ENCODE peak calls at places on chromosomes 4 and X, in five cellular contexts. F, C, A, M and B are unnamed samples.

GRCh38 chr4:173521474-173522159 is 8.4 kb downstream of the HAND2 start:
- DNase-seq in F (no peak), C (no peak), A (peak), M (no peak), B (no peak)

GRCh38 chr4:74423101-74423500 is 21.8 kb upstream of the AREG start:
- DNase-seq in F (no peak), C (no peak), A (no peak), M (peak), B (no peak)

GRCh38 chrX:153935326-153935851 is 552 bp upstream of the NAA10 start:
- DNase-seq in F (no peak), C (no peak), A (peak), M (no peak), B (no peak)

GRCh38 chrX:39425124-39425806 is 624.0 kb downstream of the MID1IP1 start:
- DNase-seq in F (no peak), C (no peak), A (no peak), M (no peak), B (no peak)

GRCh38 chr4:95415346-95415771 is 133.4 kb downstream of the UNC5C start:
- DNase-seq in F (no peak), C (no peak), A (no peak), M (peak), B (no peak)

GRCh38 chrX:22063284-22063683 is 31.2 kb downstream of the PHEX start:
- DNase-seq in F (no peak), C (peak), A (peak), M (no peak), B (peak)

GRCh38 chr4:123643691-123644090 is 247.1 kb downstream of the SPRY1 start:
- DNase-seq in F (no peak), C (no peak), A (peak), M (no peak), B (no peak)

GRCh38 chr4:38152305-38152704 is 192.1 kb downstream of the PTTG2 start:
- DNase-seq in F (no peak), C (no peak), A (no peak), M (no peak), B (no peak)

GRCh38 chr4:37648084-37648817 is 37.9 kb downstream of the RELL1 start:
- DNase-seq in F (peak), C (no peak), A (no peak), M (peak), B (no peak)

GRCh38 chr4:160091631-160092030 is 988.8 kb downstream of the RAPGEF2 start:
- DNase-seq in F (no peak), C (no peak), A (no peak), M (no peak), B (no peak)

GRCh38 chr4:94036964-94037363 is 170.7 kb upstream of the SMARCAD1 start:
- DNase-seq in F (no peak), C (no peak), A (no peak), M (no peak), B (no peak)

GRCh38 chr4:172481802-172482508 is 668.8 kb downstream of the GALNTL6 start:
- DNase-seq in F (no peak), C (no peak), A (no peak), M (no peak), B (no peak)

GRCh38 chr4:153465583-153465921 is 608 bp upstream of the TMEM131L start:
- DNase-seq in F (no peak), C (peak), A (peak), M (peak), B (peak)

GRCh38 chr4:29970626-29971025 is 749.5 kb upstream of the PCDH7 start:
- DNase-seq in F (no peak), C (no peak), A (peak), M (no peak), B (no peak)

GRCh38 chr4:5710065-5710961 is 688 bp upstream of the EVC start:
- DNase-seq in F (no peak), C (no peak), A (peak), M (peak), B (no peak)

GRCh38 chr4:5712517-5712916 is 1.5 kb downstream of the EVC start:
- DNase-seq in F (no peak), C (no peak), A (no peak), M (peak), B (no peak)

GRCh38 chr4:5710962-5711478 is at the start of gene EVC:
- DNase-seq in F (no peak), C (no peak), A (peak), M (peak), B (no peak)

GRCh38 chr4:5712931-5713330 is 1.9 kb downstream of the EVC start:
- DNase-seq in F (no peak), C (no peak), A (no peak), M (no peak), B (no peak)

GRCh38 chr4:5711479-5712184 is 631 bp downstream of the EVC start:
- DNase-seq in F (no peak), C (no peak), A (no peak), M (peak), B (no peak)
- H2AFZ ChIP-seq in F (peak), C (no peak), A (peak), M (peak), B (no peak)

GRCh38 chr4:169271692-169272007 is 894 bp upstream of the SH3RF1 start:
- DNase-seq in F (no peak), C (no peak), A (no peak), M (no peak), B (no peak)
- H2AFZ ChIP-seq in F (peak), C (no peak), A (peak), M (peak), B (peak)

GRCh38 chrX:118188977-118189376 is 72.4 kb upstream of the KLHL13 start:
- DNase-seq in F (no peak), C (no peak), A (no peak), M (no peak), B (no peak)

DNA sequence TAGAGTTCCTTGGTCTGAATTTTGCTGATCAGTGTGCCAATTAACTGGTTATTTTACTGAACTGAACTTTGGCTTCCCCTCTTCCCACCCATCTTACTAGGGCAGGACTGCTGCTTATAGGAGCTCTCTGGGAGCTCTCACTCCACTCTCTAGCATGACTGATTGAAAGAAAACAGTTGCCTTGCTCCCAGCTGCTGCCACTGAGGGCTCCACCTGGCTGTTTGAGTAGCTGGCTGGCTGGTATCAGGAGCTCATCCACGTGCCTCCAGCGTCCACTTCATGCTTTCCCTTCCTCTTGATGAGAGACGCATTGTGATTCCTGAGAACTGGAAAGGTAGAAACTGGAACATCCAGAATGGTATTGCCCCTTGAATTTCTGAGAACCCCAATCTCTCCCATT is 73.0 kb upstream of the KLHL13 start:
- DNase-seq in F (no peak), C (no peak), A (no peak), M (no peak), B (no peak)
- H2AFZ ChIP-seq in F (no peak), C (no peak), A (no peak), M (no peak), B (no peak)

DNA sequence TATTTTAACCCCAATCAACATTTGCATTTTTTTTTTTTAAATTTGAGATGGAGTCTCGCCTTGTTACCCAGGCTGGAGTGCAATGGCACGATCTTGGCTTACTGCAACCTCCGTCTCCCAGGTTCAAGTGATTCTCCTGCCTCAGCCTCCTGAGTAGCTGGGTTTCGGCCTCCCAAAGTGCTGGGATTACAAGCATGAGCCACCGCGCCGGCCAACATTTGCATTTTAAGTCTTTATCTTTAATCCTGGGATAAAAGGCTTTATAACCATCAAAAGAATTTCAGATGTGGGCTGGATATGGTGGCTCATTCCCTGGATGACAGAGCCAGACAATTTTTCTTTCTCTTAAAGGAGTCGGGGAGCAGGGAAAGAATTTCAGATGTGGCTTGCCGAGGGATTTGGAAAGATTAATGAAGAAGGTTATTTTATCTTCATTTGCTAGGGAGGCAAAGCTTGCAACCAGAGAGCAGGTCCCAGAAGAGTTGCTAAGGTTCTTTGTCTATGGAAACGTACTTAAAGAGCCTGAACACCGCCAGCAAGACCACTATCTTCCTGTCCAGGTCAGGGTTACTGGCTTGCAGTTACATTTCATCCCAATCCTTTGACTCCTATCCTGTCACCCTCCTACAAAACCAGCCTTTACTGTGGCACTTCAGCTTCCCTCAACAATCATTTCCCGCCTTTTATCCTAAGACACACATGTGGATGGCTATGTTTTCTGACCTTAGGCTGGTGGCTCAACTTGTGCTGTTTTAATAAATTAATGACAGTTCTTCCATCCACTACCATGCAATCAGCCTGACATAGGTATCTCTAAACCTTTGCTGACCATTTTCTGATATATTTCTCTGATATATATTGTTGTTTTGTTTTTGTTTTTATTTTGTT is 3.9 kb upstream of the KLHL8 start:
- DNase-seq in F (no peak), C (no peak), A (peak), M (no peak), B (no peak)
- H2AFZ ChIP-seq in F (peak), C (no peak), A (peak), M (no peak), B (no peak)